ENCODE peak calls at places on chromosome 1, in four cellular contexts. I, O, V and K are unnamed samples.

GRCh38 chr1:170692866-170693575 is 29.1 kb downstream of the PRRX1 start:
- DNase-seq in I (no peak), O (no peak), V (no peak), K (no peak)

GRCh38 chr1:78004719-78005346 is at the start of gene DNAJB4:
- DNase-seq in I (no peak), O (peak; percentile 17), V (no peak), K (peak; percentile 87)

GRCh38 chr1:150302338-150302737 is 8.7 kb downstream of the MRPS21 start:
- DNase-seq in I (no peak), O (peak; percentile 40), V (no peak), K (no peak)

GRCh38 chr1:66605419-66605997 is 71.6 kb downstream of the SGIP1 start:
- DNase-seq in I (no peak), O (no peak), V (no peak), K (no peak)

GRCh38 chr1:246554201-246554600 is 11.9 kb downstream of the TFB2M start:
- DNase-seq in I (no peak), O (no peak), V (no peak), K (no peak)

GRCh38 chr1:26387447-26387846 is 14.9 kb upstream of the ZNF683 start:
- DNase-seq in I (no peak), O (no peak), V (no peak), K (no peak)

GRCh38 chr1:2778220-2778592 is 23.3 kb downstream of the TTC34 start:
- DNase-seq in I (no peak), O (no peak), V (no peak), K (no peak)

GRCh38 chr1:171948491-171948890 is 107.2 kb downstream of the DNM3 start:
- DNase-seq in I (no peak), O (no peak), V (no peak), K (no peak)

GRCh38 chr1:155015527-155016230 is 13.1 kb downstream of the ZBTB7B start:
- DNase-seq in I (no peak), O (no peak), V (no peak), K (no peak)

GRCh38 chr1:235327559-235328270 is at the start of gene ARID4B:
- DNase-seq in I (peak; percentile 95), O (peak; percentile 31), V (no peak), K (no peak)

GRCh38 chr1:195763146-195763906 is 844.9 kb downstream of the KCNT2 start:
- DNase-seq in I (no peak), O (no peak), V (no peak), K (no peak)

GRCh38 chr1:43447891-43448708 is 5.6 kb downstream of the HYI start:
- DNase-seq in I (peak; percentile 70), O (no peak), V (no peak), K (no peak)

GRCh38 chr1:203744008-203744972 is 20.7 kb upstream of the LAX1 start:
- DNase-seq in I (peak; percentile 84), O (peak; percentile 8), V (no peak), K (peak; percentile 21)

GRCh38 chr1:56188855-56189254 is 390.5 kb downstream of the PLPP3 start:
- DNase-seq in I (no peak), O (no peak), V (no peak), K (no peak)

GRCh38 chr1:157566484-157567300 is 14.4 kb upstream of the FCRL5 start:
- DNase-seq in I (no peak), O (no peak), V (no peak), K (no peak)

GRCh38 chr1:187689137-187689536 is 860.4 kb downstream of the PLA2G4A start:
- DNase-seq in I (no peak), O (no peak), V (peak; percentile 16), K (no peak)

GRCh38 chr1:182784556-182785171 is 4.9 kb upstream of the NPL start:
- DNase-seq in I (no peak), O (no peak), V (peak; percentile 90), K (no peak)

GRCh38 chr1:24206516-24207394 is 19.7 kb upstream of the IFNLR1 start:
- DNase-seq in I (no peak), O (no peak), V (no peak), K (no peak)

GRCh38 chr1:183278736-183279591 is 92.9 kb downstream of the LAMC2 start:
- DNase-seq in I (peak; percentile 76), O (no peak), V (no peak), K (no peak)

GRCh38 chr1:185397183-185397582 is 80.1 kb upstream of the IVNS1ABP start:
- DNase-seq in I (no peak), O (no peak), V (no peak), K (no peak)

GRCh38 chr1:10168912-10169514 is 41.4 kb upstream of the KIF1B start:
- DNase-seq in I (no peak), O (no peak), V (no peak), K (no peak)